ENCODE peak calls at places on chromosomes 16 and 17, in four cellular contexts. One of them, this sample, is unnamed.

GRCh38 chr16:15682105-15682570 is 32.1 kb downstream of the NDE1 start:
- DNase-seq in C1 segment of cervical spinal cord: peak; percentile 15
- DNase-seq in Peyer's patch: no peak
- DNase-seq in NB4: peak; percentile 70
- DNase-seq in this sample: peak; percentile 76

GRCh38 chr16:89146211-89147005 is 25.1 kb upstream of the CDH15 start:
- DNase-seq in C1 segment of cervical spinal cord: no peak
- DNase-seq in Peyer's patch: no peak
- DNase-seq in NB4: no peak
- DNase-seq in this sample: no peak

GRCh38 chr17:72502940-72503341 is 382.1 kb downstream of the SOX9 start:
- DNase-seq in C1 segment of cervical spinal cord: no peak
- DNase-seq in Peyer's patch: no peak
- DNase-seq in NB4: no peak
- DNase-seq in this sample: no peak

GRCh38 chr17:64406321-64407200 is 15.9 kb upstream of the PECAM1 start:
- DNase-seq in C1 segment of cervical spinal cord: no peak
- DNase-seq in Peyer's patch: no peak
- DNase-seq in NB4: no peak
- DNase-seq in this sample: peak; percentile 87

GRCh38 chr16:75486666-75487313 is 8.5 kb downstream of the CHST6 start:
- DNase-seq in C1 segment of cervical spinal cord: no peak
- DNase-seq in Peyer's patch: no peak
- DNase-seq in NB4: no peak
- DNase-seq in this sample: no peak

GRCh38 chr17:15112881-15113617 is 152.1 kb downstream of the PMP22 start:
- DNase-seq in C1 segment of cervical spinal cord: no peak
- DNase-seq in Peyer's patch: no peak
- DNase-seq in NB4: no peak
- DNase-seq in this sample: no peak

GRCh38 chr17:48239603-48239995 is 132.0 kb downstream of the SNX11 start:
- DNase-seq in C1 segment of cervical spinal cord: no peak
- DNase-seq in Peyer's patch: no peak
- DNase-seq in NB4: no peak
- DNase-seq in this sample: no peak

GRCh38 chr17:69434164-69434579 is 19.7 kb downstream of the MAP2K6 start:
- DNase-seq in C1 segment of cervical spinal cord: peak; percentile 52
- DNase-seq in Peyer's patch: no peak
- DNase-seq in NB4: no peak
- DNase-seq in this sample: peak; percentile 88

GRCh38 chr16:21652451-21652850 is at the start of gene IGSF6:
- DNase-seq in C1 segment of cervical spinal cord: no peak
- DNase-seq in Peyer's patch: no peak
- DNase-seq in NB4: no peak
- DNase-seq in this sample: no peak

GRCh38 chr17:65359016-65359415 is 202.4 kb downstream of the AXIN2 start:
- DNase-seq in C1 segment of cervical spinal cord: no peak
- DNase-seq in Peyer's patch: no peak
- DNase-seq in NB4: no peak
- DNase-seq in this sample: no peak

GRCh38 chr17:17724307-17724921 is 43.2 kb downstream of the RAI1 start:
- DNase-seq in C1 segment of cervical spinal cord: no peak
- DNase-seq in Peyer's patch: peak; percentile 18
- DNase-seq in NB4: peak; percentile 67
- DNase-seq in this sample: peak; percentile 62

GRCh38 chr17:1329745-1330343 is 50.4 kb downstream of the TRARG1 start:
- DNase-seq in C1 segment of cervical spinal cord: no peak
- DNase-seq in Peyer's patch: no peak
- DNase-seq in NB4: no peak
- DNase-seq in this sample: peak; percentile 31

GRCh38 chr16:77376358-77376757 is 58.5 kb downstream of the ADAMTS18 start:
- DNase-seq in C1 segment of cervical spinal cord: no peak
- DNase-seq in Peyer's patch: no peak
- DNase-seq in NB4: peak; percentile 23
- DNase-seq in this sample: peak; percentile 79

GRCh38 chr17:80844418-80844990 is 147.1 kb upstream of the CHMP6 start:
- DNase-seq in C1 segment of cervical spinal cord: no peak
- DNase-seq in Peyer's patch: no peak
- DNase-seq in NB4: no peak
- DNase-seq in this sample: no peak

GRCh38 chr17:73156887-73157870 is 7.6 kb upstream of the SSTR2 start:
- DNase-seq in C1 segment of cervical spinal cord: no peak
- DNase-seq in Peyer's patch: no peak
- DNase-seq in NB4: no peak
- DNase-seq in this sample: peak; percentile 68

GRCh38 chr16:78499399-78499798 is 399.9 kb downstream of the WWOX start:
- DNase-seq in C1 segment of cervical spinal cord: no peak
- DNase-seq in Peyer's patch: no peak
- DNase-seq in NB4: no peak
- DNase-seq in this sample: no peak

GRCh38 chr17:19755392-19755791 is 7.3 kb upstream of the ALDH3A1 start:
- DNase-seq in C1 segment of cervical spinal cord: no peak
- DNase-seq in Peyer's patch: no peak
- DNase-seq in NB4: no peak
- DNase-seq in this sample: no peak

GRCh38 chr16:20321671-20322070 is 5.6 kb downstream of the GP2 start:
- DNase-seq in C1 segment of cervical spinal cord: no peak
- DNase-seq in Peyer's patch: no peak
- DNase-seq in NB4: no peak
- DNase-seq in this sample: no peak

GRCh38 chr17:27506348-27507218 is 50.3 kb downstream of the KSR1 start:
- DNase-seq in C1 segment of cervical spinal cord: no peak
- DNase-seq in Peyer's patch: no peak
- DNase-seq in NB4: peak; percentile 50
- DNase-seq in this sample: no peak

GRCh38 chr17:28335959-28336871 is 654 bp downstream of the TNFAIP1 start:
- DNase-seq in C1 segment of cervical spinal cord: no peak
- DNase-seq in Peyer's patch: no peak
- DNase-seq in NB4: peak; percentile 42
- DNase-seq in this sample: peak; percentile 61

GRCh38 chr16:12511708-12512107 is 292.0 kb downstream of the CPPED1 start:
- DNase-seq in C1 segment of cervical spinal cord: no peak
- DNase-seq in Peyer's patch: no peak
- DNase-seq in NB4: peak; percentile 61
- DNase-seq in this sample: no peak

GRCh38 chr16:30539000-30539964 is 4.6 kb upstream of the ZNF747 start:
- DNase-seq in C1 segment of cervical spinal cord: no peak
- DNase-seq in Peyer's patch: no peak
- DNase-seq in NB4: no peak
- DNase-seq in this sample: no peak

GRCh38 chr16:17346774-17347569 is 123.8 kb downstream of the XYLT1 start:
- DNase-seq in C1 segment of cervical spinal cord: no peak
- DNase-seq in Peyer's patch: no peak
- DNase-seq in NB4: no peak
- DNase-seq in this sample: no peak

This sample was measured in Karpas-422.